ENCODE peak calls at places on chromosome 14, in six cellular contexts. One of them, this sample, is unnamed.
A peak's percentile ranks its signal among the peaks of the same experiment; 100 is the strongest.

GRCh38 chr14:54200726-54201125 is 196.1 kb upstream of the CDKN3 start:
- DNase-seq in CD8-positive, alpha-beta T cell: no peak
- DNase-seq in brain microvascular endothelial cell: no peak
- DNase-seq in HepG2: no peak
- DNase-seq in ascending aorta: no peak
- DNase-seq in DND-41: no peak
- DNase-seq in this sample: no peak

GRCh38 chr14:36383674-36384421 is 63.4 kb upstream of the MBIP start:
- DNase-seq in CD8-positive, alpha-beta T cell: no peak
- DNase-seq in DND-41: no peak
- DNase-seq in ascending aorta: peak; percentile 83
- DNase-seq in brain microvascular endothelial cell: no peak
- DNase-seq in HepG2: no peak
- DNase-seq in this sample: no peak

GRCh38 chr14:61553730-61554641 is 141.3 kb upstream of the HIF1A start:
- DNase-seq in CD8-positive, alpha-beta T cell: no peak
- DNase-seq in brain microvascular endothelial cell: peak; percentile 97
- DNase-seq in HepG2: peak; percentile 99
- DNase-seq in ascending aorta: peak; percentile 74
- DNase-seq in DND-41: no peak
- DNase-seq in this sample: no peak

GRCh38 chr14:73168274-73168673 is 32.0 kb downstream of the PSEN1 start:
- DNase-seq in ascending aorta: no peak
- DNase-seq in DND-41: no peak
- DNase-seq in HepG2: no peak
- DNase-seq in brain microvascular endothelial cell: no peak
- DNase-seq in CD8-positive, alpha-beta T cell: no peak
- DNase-seq in this sample: no peak

GRCh38 chr14:99561827-99562226 is 42.2 kb downstream of the CCDC85C start:
- DNase-seq in HepG2: no peak
- DNase-seq in CD8-positive, alpha-beta T cell: no peak
- DNase-seq in ascending aorta: no peak
- DNase-seq in brain microvascular endothelial cell: no peak
- DNase-seq in DND-41: no peak
- DNase-seq in this sample: no peak

GRCh38 chr14:31619440-31619839 is 58.2 kb downstream of the NUBPL start:
- DNase-seq in brain microvascular endothelial cell: no peak
- DNase-seq in HepG2: no peak
- DNase-seq in DND-41: no peak
- DNase-seq in CD8-positive, alpha-beta T cell: no peak
- DNase-seq in ascending aorta: no peak
- DNase-seq in this sample: no peak

GRCh38 chr14:69610859-69611263 is 535 bp upstream of the SUSD6 start:
- DNase-seq in ascending aorta: no peak
- DNase-seq in HepG2: no peak
- DNase-seq in brain microvascular endothelial cell: peak; percentile 26
- DNase-seq in CD8-positive, alpha-beta T cell: no peak
- DNase-seq in DND-41: no peak
- DNase-seq in this sample: no peak

GRCh38 chr14:50237448-50237847 is 6.1 kb upstream of the SOS2 start:
- DNase-seq in brain microvascular endothelial cell: no peak
- DNase-seq in ascending aorta: no peak
- DNase-seq in CD8-positive, alpha-beta T cell: no peak
- DNase-seq in DND-41: no peak
- DNase-seq in HepG2: no peak
- DNase-seq in this sample: no peak

GRCh38 chr14:72518809-72519377 is 375.0 kb downstream of the DPF3 start:
- DNase-seq in brain microvascular endothelial cell: no peak
- DNase-seq in DND-41: peak; percentile 67
- DNase-seq in ascending aorta: no peak
- DNase-seq in CD8-positive, alpha-beta T cell: peak; percentile 57
- DNase-seq in HepG2: no peak
- DNase-seq in this sample: no peak

GRCh38 chr14:69979882-69980281 is 100.7 kb downstream of the SMOC1 start:
- DNase-seq in ascending aorta: no peak
- DNase-seq in brain microvascular endothelial cell: no peak
- DNase-seq in DND-41: no peak
- DNase-seq in HepG2: no peak
- DNase-seq in CD8-positive, alpha-beta T cell: no peak
- DNase-seq in this sample: no peak

GRCh38 chr14:105525861-105526780 is at the start of gene TMEM121:
- DNase-seq in HepG2: no peak
- DNase-seq in brain microvascular endothelial cell: no peak
- DNase-seq in CD8-positive, alpha-beta T cell: no peak
- DNase-seq in ascending aorta: no peak
- DNase-seq in DND-41: no peak
- DNase-seq in this sample: no peak

GRCh38 chr14:68174446-68174845 is 354.9 kb downstream of the RAD51B start:
- DNase-seq in brain microvascular endothelial cell: no peak
- DNase-seq in HepG2: no peak
- DNase-seq in DND-41: no peak
- DNase-seq in ascending aorta: no peak
- DNase-seq in CD8-positive, alpha-beta T cell: no peak
- DNase-seq in this sample: no peak

GRCh38 chr14:93240678-93241000 is 33.6 kb downstream of the UBR7 start:
- DNase-seq in brain microvascular endothelial cell: no peak
- DNase-seq in CD8-positive, alpha-beta T cell: no peak
- DNase-seq in HepG2: no peak
- DNase-seq in ascending aorta: no peak
- DNase-seq in DND-41: no peak
- DNase-seq in this sample: no peak

GRCh38 chr14:21528381-21529348 is 2.5 kb upstream of the SALL2 start:
- DNase-seq in DND-41: no peak
- DNase-seq in HepG2: peak; percentile 93
- DNase-seq in ascending aorta: no peak
- DNase-seq in brain microvascular endothelial cell: peak; percentile 35
- DNase-seq in CD8-positive, alpha-beta T cell: no peak
- DNase-seq in this sample: no peak

GRCh38 chr14:26538176-26538575 is 59.7 kb downstream of the NOVA1 start:
- DNase-seq in ascending aorta: no peak
- DNase-seq in brain microvascular endothelial cell: no peak
- DNase-seq in HepG2: no peak
- DNase-seq in CD8-positive, alpha-beta T cell: no peak
- DNase-seq in DND-41: no peak
- DNase-seq in this sample: no peak

GRCh38 chr14:64294672-64295413 is 672 bp upstream of the ESR2 start:
- DNase-seq in brain microvascular endothelial cell: peak; percentile 38
- DNase-seq in CD8-positive, alpha-beta T cell: peak; percentile 86
- DNase-seq in DND-41: peak; percentile 79
- DNase-seq in HepG2: peak; percentile 33
- DNase-seq in ascending aorta: peak; percentile 66
- DNase-seq in this sample: peak; percentile 76

GRCh38 chr14:62039871-62040270 is 277.7 kb downstream of the SNAPC1 start:
- DNase-seq in DND-41: no peak
- DNase-seq in CD8-positive, alpha-beta T cell: no peak
- DNase-seq in HepG2: no peak
- DNase-seq in ascending aorta: no peak
- DNase-seq in brain microvascular endothelial cell: no peak
- DNase-seq in this sample: no peak

GRCh38 chr14:94679106-94679819 is 67.1 kb downstream of the SERPINA3 start:
- DNase-seq in CD8-positive, alpha-beta T cell: no peak
- DNase-seq in HepG2: no peak
- DNase-seq in ascending aorta: peak; percentile 41
- DNase-seq in DND-41: no peak
- DNase-seq in brain microvascular endothelial cell: peak; percentile 12
- DNase-seq in this sample: no peak

GRCh38 chr14:52080817-52081755 is 12.2 kb upstream of the NID2 start:
- DNase-seq in CD8-positive, alpha-beta T cell: no peak
- DNase-seq in HepG2: peak; percentile 23
- DNase-seq in DND-41: no peak
- DNase-seq in brain microvascular endothelial cell: peak; percentile 96
- DNase-seq in ascending aorta: no peak
- DNase-seq in this sample: no peak

GRCh38 chr14:23182372-23183014 is 967 bp downstream of the SLC7A8 start:
- DNase-seq in brain microvascular endothelial cell: no peak
- DNase-seq in CD8-positive, alpha-beta T cell: peak; percentile 63
- DNase-seq in HepG2: no peak
- DNase-seq in ascending aorta: peak; percentile 77
- DNase-seq in DND-41: no peak
- DNase-seq in this sample: no peak

GRCh38 chr14:73833024-73833423 is 18.6 kb upstream of the PTGR2 start:
- DNase-seq in HepG2: no peak
- DNase-seq in CD8-positive, alpha-beta T cell: no peak
- DNase-seq in ascending aorta: peak; percentile 13
- DNase-seq in brain microvascular endothelial cell: no peak
- DNase-seq in DND-41: no peak
- DNase-seq in this sample: no peak

GRCh38 chr14:24659916-24660570 is 26.1 kb upstream of the GZMB start:
- DNase-seq in HepG2: no peak
- DNase-seq in ascending aorta: no peak
- DNase-seq in brain microvascular endothelial cell: no peak
- DNase-seq in DND-41: no peak
- DNase-seq in CD8-positive, alpha-beta T cell: no peak
- DNase-seq in this sample: no peak

GRCh38 chr14:63205281-63205575 is 985 bp downstream of the RHOJ start:
- DNase-seq in HepG2: no peak
- DNase-seq in brain microvascular endothelial cell: no peak
- DNase-seq in ascending aorta: no peak
- DNase-seq in DND-41: no peak
- DNase-seq in CD8-positive, alpha-beta T cell: no peak
- DNase-seq in this sample: no peak
- TF ChIP-seq CTCF in HepG2: no peak
- TF ChIP-seq CTCF in brain microvascular endothelial cell: no peak
- TF ChIP-seq CTCF in ascending aorta: no peak
- TF ChIP-seq CTCF in DND-41: no peak
- TF ChIP-seq CTCF in CD8-positive, alpha-beta T cell: no peak
- TF ChIP-seq CTCF in this sample: no peak

GRCh38 chr14:104458845-104459244 is 120.7 kb upstream of the C14orf180 start:
- DNase-seq in ascending aorta: peak; percentile 25
- DNase-seq in HepG2: no peak
- DNase-seq in brain microvascular endothelial cell: no peak
- DNase-seq in DND-41: no peak
- DNase-seq in CD8-positive, alpha-beta T cell: no peak
- DNase-seq in this sample: no peak

GRCh38 chr14:104461676-104462443 is 117.7 kb upstream of the C14orf180 start:
- DNase-seq in DND-41: no peak
- DNase-seq in brain microvascular endothelial cell: no peak
- DNase-seq in CD8-positive, alpha-beta T cell: no peak
- DNase-seq in HepG2: no peak
- DNase-seq in ascending aorta: no peak
- DNase-seq in this sample: no peak

GRCh38 chr14:104462651-104463630 is 116.6 kb upstream of the C14orf180 start:
- DNase-seq in ascending aorta: no peak
- DNase-seq in brain microvascular endothelial cell: no peak
- DNase-seq in HepG2: no peak
- DNase-seq in CD8-positive, alpha-beta T cell: no peak
- DNase-seq in DND-41: no peak
- DNase-seq in this sample: no peak

GRCh38 chr14:104464907-104465306 is 114.7 kb upstream of the C14orf180 start:
- DNase-seq in CD8-positive, alpha-beta T cell: no peak
- DNase-seq in brain microvascular endothelial cell: no peak
- DNase-seq in DND-41: no peak
- DNase-seq in ascending aorta: no peak
- DNase-seq in HepG2: no peak
- DNase-seq in this sample: no peak

DNA sequence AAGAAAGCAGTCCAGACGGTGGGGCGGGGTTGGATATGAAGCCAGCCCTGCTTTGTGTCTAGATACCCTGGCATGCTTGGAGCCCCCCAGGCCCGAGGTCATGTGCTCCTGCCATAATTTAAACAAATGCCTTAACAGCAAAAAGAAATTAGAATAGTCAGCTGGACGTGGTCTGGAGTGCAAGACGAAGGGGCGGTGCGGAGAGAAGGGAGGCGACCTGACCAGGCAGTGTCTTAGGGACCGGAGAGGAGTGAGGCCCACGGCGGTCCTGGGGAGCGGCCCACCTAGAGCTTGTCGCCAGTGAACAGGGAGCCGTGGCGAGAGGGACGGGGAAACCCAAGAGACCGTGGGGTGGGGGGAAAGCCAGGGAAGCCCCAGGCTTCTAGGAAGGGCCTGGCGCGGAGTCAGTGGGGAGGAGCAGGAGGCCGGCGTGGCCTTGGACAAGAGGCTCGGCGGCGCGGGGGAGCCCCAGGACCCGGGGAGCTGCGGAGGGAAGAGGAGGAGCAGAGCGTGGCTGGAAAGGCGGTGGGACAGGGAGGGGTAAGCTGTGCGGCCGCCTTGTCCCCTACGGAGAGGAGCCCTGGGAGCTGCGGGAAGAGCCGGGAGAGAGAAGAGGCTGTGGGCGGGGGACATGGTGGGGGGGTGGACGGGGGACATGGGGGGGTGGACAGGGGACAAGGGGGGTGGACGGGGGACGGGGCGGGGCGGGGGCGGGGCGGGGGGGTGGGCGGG is 118.5 kb upstream of the C14orf180 start:
- DNase-seq in ascending aorta: no peak
- DNase-seq in HepG2: no peak
- DNase-seq in CD8-positive, alpha-beta T cell: no peak
- DNase-seq in DND-41: no peak
- DNase-seq in brain microvascular endothelial cell: no peak
- DNase-seq in this sample: no peak
- H3K27me3 ChIP-seq in ascending aorta: peaks cover 11% of the 10 kb centered on the region
- H3K27me3 ChIP-seq in HepG2: peaks cover 10% of the 10 kb centered on the region
- H3K27me3 ChIP-seq in CD8-positive, alpha-beta T cell: peaks cover 8% of the 10 kb centered on the region
- H3K27me3 ChIP-seq in DND-41: no peaks in the 10 kb centered on the region
- H3K27me3 ChIP-seq in brain microvascular endothelial cell: peaks cover 14% of the 10 kb centered on the region
- H3K27me3 ChIP-seq in this sample: peaks cover 28% of the 10 kb centered on the region

GRCh38 chr14:92121207-92121669 is 268 bp downstream of the NDUFB1 start:
- DNase-seq in DND-41: no peak
- DNase-seq in ascending aorta: peak; percentile 70
- DNase-seq in brain microvascular endothelial cell: peak; percentile 22
- DNase-seq in HepG2: peak; percentile 4
- DNase-seq in CD8-positive, alpha-beta T cell: no peak
- DNase-seq in this sample: peak; percentile 6
- H3K27ac ChIP-seq in DND-41: peak overlapping the region; percentile 94
- H3K27ac ChIP-seq in ascending aorta: peak overlapping the region; percentile 89
- H3K27ac ChIP-seq in brain microvascular endothelial cell: peak overlapping the region; percentile 89
- H3K27ac ChIP-seq in HepG2: peak overlapping the region; percentile 94
- H3K27ac ChIP-seq in CD8-positive, alpha-beta T cell: peak overlapping the region; percentile 88
- H3K27ac ChIP-seq in this sample: peak overlapping the region; percentile 93

GRCh38 chr14:101315802-101316296 is 245.4 kb upstream of the DIO3 start:
- DNase-seq in HepG2: no peak
- DNase-seq in ascending aorta: no peak
- DNase-seq in CD8-positive, alpha-beta T cell: no peak
- DNase-seq in brain microvascular endothelial cell: no peak
- DNase-seq in DND-41: no peak
- DNase-seq in this sample: no peak

GRCh38 chr14:101318271-101318670 is 243.0 kb upstream of the DIO3 start:
- DNase-seq in HepG2: no peak
- DNase-seq in CD8-positive, alpha-beta T cell: no peak
- DNase-seq in DND-41: no peak
- DNase-seq in brain microvascular endothelial cell: no peak
- DNase-seq in ascending aorta: no peak
- DNase-seq in this sample: no peak

GRCh38 chr14:101313268-101313667 is 248.0 kb upstream of the DIO3 start:
- DNase-seq in CD8-positive, alpha-beta T cell: no peak
- DNase-seq in brain microvascular endothelial cell: no peak
- DNase-seq in ascending aorta: no peak
- DNase-seq in DND-41: no peak
- DNase-seq in HepG2: peak; percentile 15
- DNase-seq in this sample: no peak
- TF ChIP-seq CTCF in CD8-positive, alpha-beta T cell: no peak
- TF ChIP-seq CTCF in brain microvascular endothelial cell: no peak
- TF ChIP-seq CTCF in ascending aorta: no peak
- TF ChIP-seq CTCF in DND-41: no peak
- TF ChIP-seq CTCF in HepG2: peak; percentile 32
- TF ChIP-seq CTCF in this sample: no peak

This sample was measured in CD4-positive, alpha-beta T cell.